ENCODE peak calls at places on chromosomes 5 and 9, in five cellular contexts. Q is GM23248, W is foreskin fibroblast, P is OCI-M1, V is H4. J is an unnamed sample.

GRCh38 chr5:159849437-159850191 is 66.7 kb upstream of the ADRA1B start:
- DNase-seq in V (peak), W (peak), Q (peak), P (no peak), J (no peak)

GRCh38 chr5:109558364-109558763 is 131.4 kb upstream of the MAN2A1 start:
- DNase-seq in Q (no peak), V (no peak), P (peak), W (no peak), J (no peak)

GRCh38 chr9:134585746-134586706 is 55.6 kb upstream of the COL5A1 start:
- DNase-seq in P (no peak), W (peak), Q (peak), V (peak), J (peak)

GRCh38 chr9:14466429-14466818 is 152.5 kb upstream of the NFIB start:
- DNase-seq in Q (no peak), P (no peak), W (no peak), V (no peak), J (no peak)

GRCh38 chr5:53334431-53334941 is 145.9 kb upstream of the FST start:
- DNase-seq in P (no peak), W (peak), V (no peak), Q (peak), J (no peak)

GRCh38 chr5:150753463-150753862 is 5.4 kb downstream of the DCTN4 start:
- DNase-seq in Q (no peak), W (no peak), V (no peak), P (no peak), J (no peak)

GRCh38 chr9:109098960-109099308 is 20.8 kb downstream of the TMEM245 start:
- DNase-seq in Q (peak), V (no peak), W (no peak), P (peak), J (no peak)

GRCh38 chr5:67315082-67315801 is 118.6 kb upstream of the CD180 start:
- DNase-seq in W (no peak), V (no peak), Q (peak), P (no peak), J (no peak)

GRCh38 chr5:111595425-111595824 is 83.1 kb upstream of the STARD4 start:
- DNase-seq in V (no peak), P (no peak), Q (no peak), W (no peak), J (no peak)

GRCh38 chr9:92486371-92486770 is 4.1 kb upstream of the ASPN start:
- DNase-seq in P (no peak), V (no peak), Q (no peak), W (no peak), J (no peak)

GRCh38 chr5:1923766-1924165 is 41.0 kb upstream of the IRX4 start:
- DNase-seq in P (no peak), Q (no peak), W (no peak), V (no peak), J (no peak)

GRCh38 chr9:106588601-106589000 is 274.4 kb upstream of the ZNF462 start:
- DNase-seq in W (no peak), Q (no peak), P (no peak), V (peak), J (no peak)

GRCh38 chr5:176845392-176845713 is 35.0 kb downstream of the UNC5A start:
- DNase-seq in V (no peak), P (no peak), W (no peak), Q (no peak), J (no peak)

GRCh38 chr5:176491056-176491646 is 43.0 kb downstream of the FAF2 start:
- DNase-seq in V (no peak), P (no peak), Q (no peak), W (no peak), J (no peak)

GRCh38 chr5:135025730-135026644 is 8.0 kb downstream of the PITX1 start:
- DNase-seq in P (no peak), Q (no peak), V (no peak), W (no peak), J (no peak)